ENCODE peak calls at places on chromosomes 11 and 22, in six cellular contexts. One of them, this sample, is unnamed.

GRCh38 chr11:2446590-2447252 is 1.9 kb downstream of the KCNQ1 start:
- DNase-seq in HepG2: no peak
- DNase-seq in H1: no peak
- DNase-seq in HL-60: peak
- DNase-seq in K562: no peak
- DNase-seq in GM12878: no peak
- DNase-seq in this sample: peak

GRCh38 chr11:128415539-128415938 is 171.8 kb downstream of the ETS1 start:
- DNase-seq in K562: no peak
- DNase-seq in HL-60: no peak
- DNase-seq in GM12878: peak
- DNase-seq in H1: no peak
- DNase-seq in HepG2: no peak
- DNase-seq in this sample: no peak

GRCh38 chr22:24807284-24807950 is 1.4 kb downstream of the SGSM1 start:
- DNase-seq in HepG2: no peak
- DNase-seq in HL-60: no peak
- DNase-seq in H1: no peak
- DNase-seq in K562: no peak
- DNase-seq in GM12878: no peak
- DNase-seq in this sample: peak

GRCh38 chr11:108970221-108970991 is 305.5 kb downstream of the DDX10 start:
- DNase-seq in HepG2: no peak
- DNase-seq in K562: no peak
- DNase-seq in GM12878: no peak
- DNase-seq in HL-60: no peak
- DNase-seq in H1: no peak
- DNase-seq in this sample: no peak

GRCh38 chr22:43389227-43389836 is 22.5 kb upstream of the MPPED1 start:
- DNase-seq in H1: no peak
- DNase-seq in K562: no peak
- DNase-seq in GM12878: no peak
- DNase-seq in HL-60: no peak
- DNase-seq in HepG2: peak
- DNase-seq in this sample: no peak

GRCh38 chr22:22487059-22487458 is 21.5 kb downstream of the ZNF280B start:
- DNase-seq in HL-60: no peak
- DNase-seq in H1: no peak
- DNase-seq in K562: no peak
- DNase-seq in HepG2: no peak
- DNase-seq in GM12878: no peak
- DNase-seq in this sample: no peak

GRCh38 chr11:75328426-75329277 is 22.8 kb downstream of the ARRB1 start:
- DNase-seq in GM12878: peak
- DNase-seq in K562: peak
- DNase-seq in HepG2: peak
- DNase-seq in HL-60: peak
- DNase-seq in H1: no peak
- DNase-seq in this sample: peak

GRCh38 chr11:87493516-87493915 is 455.8 kb downstream of the TMEM135 start:
- DNase-seq in GM12878: no peak
- DNase-seq in H1: peak
- DNase-seq in HepG2: no peak
- DNase-seq in K562: no peak
- DNase-seq in HL-60: no peak
- DNase-seq in this sample: no peak

GRCh38 chr11:72744474-72744873 is 7.7 kb downstream of the ARAP1 start:
- DNase-seq in HepG2: no peak
- DNase-seq in GM12878: no peak
- DNase-seq in K562: peak
- DNase-seq in H1: no peak
- DNase-seq in HL-60: no peak
- DNase-seq in this sample: no peak

GRCh38 chr11:11841121-11841604 is 609 bp upstream of the USP47 start:
- DNase-seq in H1: no peak
- DNase-seq in GM12878: no peak
- DNase-seq in HepG2: peak
- DNase-seq in HL-60: peak
- DNase-seq in K562: peak
- DNase-seq in this sample: no peak

GRCh38 chr11:78112588-78113275 is 26.7 kb downstream of the ALG8 start:
- DNase-seq in K562: no peak
- DNase-seq in GM12878: peak
- DNase-seq in H1: no peak
- DNase-seq in HL-60: no peak
- DNase-seq in HepG2: no peak
- DNase-seq in this sample: no peak

GRCh38 chr11:1515082-1516060 is 28.8 kb upstream of the MOB2 start:
- DNase-seq in H1: peak
- DNase-seq in GM12878: no peak
- DNase-seq in HepG2: peak
- DNase-seq in K562: peak
- DNase-seq in HL-60: peak
- DNase-seq in this sample: peak

GRCh38 chr11:70506658-70506970 is 108.3 kb downstream of the CTTN start:
- DNase-seq in HL-60: no peak
- DNase-seq in HepG2: no peak
- DNase-seq in GM12878: no peak
- DNase-seq in K562: no peak
- DNase-seq in H1: no peak
- DNase-seq in this sample: no peak

GRCh38 chr11:94201004-94201465 is 72.4 kb downstream of the PANX1 start:
- DNase-seq in HL-60: no peak
- DNase-seq in HepG2: peak
- DNase-seq in GM12878: no peak
- DNase-seq in H1: no peak
- DNase-seq in K562: no peak
- DNase-seq in this sample: no peak

GRCh38 chr22:37275622-37276021 is 6.7 kb upstream of the CYTH4 start:
- DNase-seq in K562: no peak
- DNase-seq in H1: no peak
- DNase-seq in HL-60: no peak
- DNase-seq in HepG2: no peak
- DNase-seq in GM12878: no peak
- DNase-seq in this sample: no peak

GRCh38 chr22:41521166-41521565 is 23.1 kb downstream of the POLR3H start:
- DNase-seq in K562: no peak
- DNase-seq in HL-60: no peak
- DNase-seq in HepG2: no peak
- DNase-seq in H1: no peak
- DNase-seq in GM12878: no peak
- DNase-seq in this sample: no peak

GRCh38 chr11:8066036-8066910 is 14.7 kb upstream of the TUB start:
- DNase-seq in HepG2: no peak
- DNase-seq in HL-60: no peak
- DNase-seq in K562: no peak
- DNase-seq in GM12878: no peak
- DNase-seq in H1: no peak
- DNase-seq in this sample: no peak

GRCh38 chr11:28343304-28344233 is 235.4 kb downstream of the METTL15 start:
- DNase-seq in K562: peak
- DNase-seq in HL-60: peak
- DNase-seq in H1: no peak
- DNase-seq in GM12878: no peak
- DNase-seq in HepG2: peak
- DNase-seq in this sample: no peak

GRCh38 chr11:14645247-14645912 is 1.8 kb downstream of the PDE3B start:
- DNase-seq in HepG2: peak
- DNase-seq in K562: peak
- DNase-seq in HL-60: no peak
- DNase-seq in GM12878: no peak
- DNase-seq in H1: no peak
- DNase-seq in this sample: peak

GRCh38 chr11:84019576-84020194 is 733.5 kb upstream of the CCDC90B start:
- DNase-seq in GM12878: no peak
- DNase-seq in K562: no peak
- DNase-seq in HL-60: no peak
- DNase-seq in HepG2: no peak
- DNase-seq in H1: no peak
- DNase-seq in this sample: no peak

GRCh38 chr22:39718921-39719320 is 148.4 kb downstream of the CACNA1I start:
- DNase-seq in HepG2: no peak
- DNase-seq in K562: no peak
- DNase-seq in HL-60: no peak
- DNase-seq in H1: no peak
- DNase-seq in GM12878: no peak
- DNase-seq in this sample: no peak

GRCh38 chr11:9025101-9025850 is 21.5 kb upstream of the NRIP3 start:
- DNase-seq in HepG2: no peak
- DNase-seq in GM12878: no peak
- DNase-seq in K562: no peak
- DNase-seq in HL-60: no peak
- DNase-seq in H1: no peak
- DNase-seq in this sample: no peak

GRCh38 chr11:35473975-35474374 is 51.4 kb downstream of the PAMR1 start:
- DNase-seq in HepG2: no peak
- DNase-seq in GM12878: no peak
- DNase-seq in H1: no peak
- DNase-seq in HL-60: no peak
- DNase-seq in K562: no peak
- DNase-seq in this sample: no peak

GRCh38 chr22:25077056-25077455 is 122.6 kb upstream of the CRYBB3 start:
- DNase-seq in GM12878: no peak
- DNase-seq in K562: no peak
- DNase-seq in H1: no peak
- DNase-seq in HepG2: no peak
- DNase-seq in HL-60: no peak
- DNase-seq in this sample: no peak

GRCh38 chr11:27183672-27184457 is 143.2 kb downstream of the BBOX1 start:
- DNase-seq in K562: peak
- DNase-seq in GM12878: peak
- DNase-seq in H1: no peak
- DNase-seq in HL-60: peak
- DNase-seq in HepG2: peak
- DNase-seq in this sample: peak

GRCh38 chr11:1463056-1463455 is 23.5 kb downstream of the MOB2 start:
- DNase-seq in GM12878: no peak
- DNase-seq in HepG2: no peak
- DNase-seq in K562: no peak
- DNase-seq in H1: no peak
- DNase-seq in HL-60: no peak
- DNase-seq in this sample: no peak

GRCh38 chr11:130829801-130830562 is 86.3 kb downstream of the SNX19 start:
- DNase-seq in GM12878: no peak
- DNase-seq in K562: no peak
- DNase-seq in HepG2: no peak
- DNase-seq in H1: no peak
- DNase-seq in HL-60: no peak
- DNase-seq in this sample: no peak

GRCh38 chr11:113488931-113489351 is 13.7 kb upstream of the DRD2 start:
- DNase-seq in GM12878: no peak
- DNase-seq in H1: no peak
- DNase-seq in HepG2: no peak
- DNase-seq in HL-60: no peak
- DNase-seq in K562: no peak
- DNase-seq in this sample: no peak

GRCh38 chr22:22943521-22944267 is 56.1 kb downstream of the IGLL5 start:
- DNase-seq in GM12878: no peak
- DNase-seq in HL-60: no peak
- DNase-seq in K562: peak
- DNase-seq in HepG2: no peak
- DNase-seq in H1: no peak
- DNase-seq in this sample: peak

GRCh38 chr11:1563697-1564534 is 8.2 kb downstream of the DUSP8 start:
- DNase-seq in H1: no peak
- DNase-seq in GM12878: no peak
- DNase-seq in K562: no peak
- DNase-seq in HL-60: no peak
- DNase-seq in HepG2: no peak
- DNase-seq in this sample: no peak

GRCh38 chr11:72685560-72686480 is 11.6 kb upstream of the PDE2A start:
- DNase-seq in HL-60: no peak
- DNase-seq in H1: no peak
- DNase-seq in GM12878: no peak
- DNase-seq in HepG2: no peak
- DNase-seq in K562: no peak
- DNase-seq in this sample: peak

GRCh38 chr22:31448382-31448781 is 41.3 kb downstream of the EIF4ENIF1 start:
- DNase-seq in HepG2: no peak
- DNase-seq in HL-60: no peak
- DNase-seq in GM12878: no peak
- DNase-seq in H1: no peak
- DNase-seq in K562: no peak
- DNase-seq in this sample: no peak
- TF ChIP-seq GABPA in HepG2: no peak
- TF ChIP-seq GABPA in HL-60: no peak
- TF ChIP-seq GABPA in GM12878: no peak
- TF ChIP-seq GABPA in H1: no peak
- TF ChIP-seq GABPA in K562: no peak
- TF ChIP-seq GABPA in this sample: no peak

DNA sequence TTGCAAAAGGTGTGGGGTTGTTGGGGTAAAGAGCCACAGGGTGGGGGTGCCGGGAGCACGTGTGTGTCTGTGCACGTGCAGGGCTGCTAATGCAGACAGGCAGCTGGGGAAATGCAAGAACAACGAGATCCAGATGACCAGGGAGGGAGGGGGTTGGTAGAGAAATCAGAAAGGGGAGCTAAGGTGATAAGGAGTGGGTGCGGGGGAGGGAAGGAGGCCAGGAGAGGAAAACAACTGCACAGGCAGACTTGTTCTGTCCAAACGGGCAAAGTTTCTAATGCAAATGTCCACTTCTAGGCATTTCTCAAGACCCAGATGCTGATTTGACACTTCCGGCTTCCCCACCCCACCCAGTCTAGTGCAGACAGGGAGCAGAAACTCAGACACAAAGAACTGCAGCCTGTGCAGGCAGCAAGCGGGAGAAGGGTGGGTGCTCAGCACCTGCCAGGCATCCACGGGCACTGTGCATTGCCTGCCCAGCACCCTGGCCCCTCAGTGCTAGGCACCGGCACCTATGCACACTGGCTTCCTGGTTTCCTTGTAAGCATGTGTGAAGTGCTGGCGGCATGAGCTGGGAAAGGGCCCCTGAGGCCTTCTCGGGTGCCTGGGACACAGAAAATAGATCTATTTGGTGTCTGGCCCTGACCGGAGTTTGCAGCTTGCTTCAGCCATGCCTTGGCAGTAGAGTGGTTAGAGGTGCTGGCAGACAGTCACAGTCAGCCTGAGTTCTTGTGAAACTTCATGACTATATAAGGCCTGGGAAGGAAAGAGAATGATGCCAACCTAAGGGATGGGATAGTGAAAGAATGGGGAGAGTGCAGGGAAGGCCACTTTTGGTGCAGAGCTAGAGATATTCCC is 220.1 kb upstream of the SORL1-AS1 start:
- DNase-seq in K562: no peak
- DNase-seq in HL-60: no peak
- DNase-seq in H1: no peak
- DNase-seq in HepG2: no peak
- DNase-seq in GM12878: no peak
- DNase-seq in this sample: peak
- TF ChIP-seq GABPA in K562: no peak
- TF ChIP-seq GABPA in HL-60: no peak
- TF ChIP-seq GABPA in H1: no peak
- TF ChIP-seq GABPA in HepG2: no peak
- TF ChIP-seq GABPA in GM12878: no peak
- TF ChIP-seq GABPA in this sample: no peak

GRCh38 chr11:119446434-119446833 is 23.5 kb upstream of the THY1 start:
- DNase-seq in GM12878: no peak
- DNase-seq in K562: no peak
- DNase-seq in H1: no peak
- DNase-seq in HL-60: no peak
- DNase-seq in HepG2: no peak
- DNase-seq in this sample: no peak
- TF ChIP-seq GABPA in GM12878: no peak
- TF ChIP-seq GABPA in K562: no peak
- TF ChIP-seq GABPA in H1: no peak
- TF ChIP-seq GABPA in HL-60: no peak
- TF ChIP-seq GABPA in HepG2: no peak
- TF ChIP-seq GABPA in this sample: no peak

GRCh38 chr11:68973219-68973618 is 7.6 kb downstream of the MRGPRD start:
- DNase-seq in GM12878: no peak
- DNase-seq in HL-60: no peak
- DNase-seq in K562: no peak
- DNase-seq in HepG2: no peak
- DNase-seq in H1: no peak
- DNase-seq in this sample: no peak
- TF ChIP-seq GABPA in GM12878: no peak
- TF ChIP-seq GABPA in HL-60: no peak
- TF ChIP-seq GABPA in K562: no peak
- TF ChIP-seq GABPA in HepG2: no peak
- TF ChIP-seq GABPA in H1: no peak
- TF ChIP-seq GABPA in this sample: no peak

This sample was measured in SK-N-SH.